ENCODE peak calls at places on chromosomes 3 and 15, in ten cellular contexts. T is stimulated activated CD4-positive, alpha-beta T cell treated with anti-CD3 and anti-CD28 coated beads, TNF-alpha, amount 100 ng/mL, for 1 hour; P is NCI-H510A treated with DMSO at 0.1 percent for 48 hours; B is LoVo; I is WTC11; L is OCI-LY7; O is right cardiac atrium; H is NCI-H345; Q is stimulated activated naive CD8-positive, alpha-beta T cell treated with anti-CD3 and anti-CD28 coated beads, Interleukin-15, Interleukin-2, amounts not matched to agents 100 U/mL and 50 U/mL, for 24 hours; J is left colon. V is an unnamed sample.

GRCh38 chr15:88232771-88233170 is 23.8 kb downstream of the NTRK3 start:
- DNase-seq in J (no peak), H (no peak), P (no peak), B (no peak), T (no peak), Q (no peak), O (no peak), L (no peak), I (no peak), V (no peak)

GRCh38 chr3:14434541-14435151 is 32.2 kb downstream of the SLC6A6 start:
- DNase-seq in L (no peak), J (no peak), T (no peak), O (peak), B (no peak), Q (no peak), H (no peak), I (no peak), P (no peak), V (no peak)

GRCh38 chr3:135927170-135927569 is 38.4 kb upstream of the PPP2R3A start:
- DNase-seq in L (no peak), Q (no peak), B (no peak), H (no peak), O (no peak), I (no peak), J (no peak), T (no peak), P (no peak), V (peak)

GRCh38 chr15:72358532-72359180 is 17.2 kb downstream of the HEXA start:
- DNase-seq in B (no peak), H (no peak), J (no peak), Q (no peak), T (no peak), I (no peak), O (peak), P (no peak), L (no peak), V (peak)

GRCh38 chr3:7171493-7171892 is 310.6 kb downstream of the GRM7 start:
- DNase-seq in I (no peak), T (no peak), H (no peak), B (no peak), O (no peak), L (no peak), Q (no peak), P (peak), J (no peak), V (no peak)

GRCh38 chr3:160435747-160436146 is 13.8 kb downstream of the TRIM59 start:
- DNase-seq in O (no peak), T (no peak), L (no peak), I (no peak), B (no peak), P (no peak), H (no peak), J (no peak), Q (no peak), V (peak)

GRCh38 chr3:172449468-172450149 is 1.4 kb upstream of the GHSR start:
- DNase-seq in I (peak), H (no peak), T (no peak), L (no peak), J (no peak), B (no peak), P (no peak), Q (peak), O (peak), V (peak)

GRCh38 chr15:63436872-63437375 is 55.3 kb upstream of the CA12 start:
- DNase-seq in H (peak), O (peak), J (peak), Q (peak), L (no peak), T (peak), B (no peak), I (no peak), P (peak), V (peak)